ENCODE peak calls at places on chromosomes 1 and 21, in seven cellular contexts. S is kidney, J is PC-9, L is right lobe of liver, D is lung, G is hepatocyte, W is transverse colon. O is an unnamed sample.

GRCh38 chr1:156052862-156053769 is 482 bp downstream of the UBQLN4 start:
- DNase-seq in J (peak; percentile 58), W (peak; percentile 68), D (peak; percentile 55), S (peak; percentile 90), L (peak; percentile 67), G (peak; percentile 90), O (peak; percentile 63)

GRCh38 chr1:174753131-174753530 is 246.6 kb upstream of the CACYBP start:
- DNase-seq in D (no peak), S (no peak), W (no peak), J (no peak), L (no peak), G (no peak), O (no peak)

GRCh38 chr21:40204956-40205355 is 337.7 kb downstream of the PCP4 start:
- DNase-seq in G (peak; percentile 7), S (no peak), D (no peak), J (no peak), W (no peak), L (no peak), O (no peak)

GRCh38 chr1:50426108-50426700 is 3.0 kb upstream of the DMRTA2 start:
- DNase-seq in L (no peak), D (no peak), S (no peak), G (no peak), W (no peak), J (no peak), O (no peak)

GRCh38 chr1:233328661-233329498 is 1.4 kb downstream of the MAP3K21 start:
- DNase-seq in J (peak; percentile 43), D (no peak), L (no peak), S (peak; percentile 75), G (no peak), W (peak; percentile 32), O (peak; percentile 19)

GRCh38 chr1:17549384-17549783 is 9.9 kb downstream of the ARHGEF10L start:
- DNase-seq in G (no peak), L (no peak), S (no peak), W (no peak), J (no peak), D (no peak), O (no peak)

GRCh38 chr1:115062542-115063004 is 26.7 kb downstream of the TSPAN2 start:
- DNase-seq in J (peak; percentile 99), L (no peak), D (peak; percentile 43), W (peak; percentile 66), S (peak; percentile 88), G (peak; percentile 23), O (peak; percentile 89)

GRCh38 chr1:241679961-241680360 is 27.9 kb downstream of the WDR64 start:
- DNase-seq in L (no peak), W (no peak), G (no peak), D (no peak), J (no peak), S (no peak), O (no peak)

GRCh38 chr1:227766015-227766634 is 30.9 kb downstream of the SNAP47 start:
- DNase-seq in S (peak; percentile 84), J (peak; percentile 90), W (peak; percentile 68), D (no peak), G (peak; percentile 43), L (no peak), O (no peak)

GRCh38 chr1:10814954-10815862 is 18.8 kb upstream of the CASZ1 start:
- DNase-seq in W (peak; percentile 29), D (no peak), S (peak; percentile 33), J (no peak), L (no peak), G (peak; percentile 40), O (no peak)

GRCh38 chr1:186888367-186888766 is 59.6 kb downstream of the PLA2G4A start:
- DNase-seq in S (no peak), W (no peak), G (no peak), J (no peak), D (no peak), L (no peak), O (no peak)

GRCh38 chr1:10909697-10910489 is 102.6 kb upstream of the TARDBP start:
- DNase-seq in D (peak; percentile 63), G (peak; percentile 61), S (peak; percentile 79), L (peak; percentile 57), W (peak; percentile 78), J (no peak), O (no peak)

GRCh38 chr1:169105434-169106094 is 926 bp upstream of the ATP1B1 start:
- DNase-seq in J (peak; percentile 83), W (peak; percentile 96), L (peak; percentile 97), G (peak; percentile 94), S (peak; percentile 98), D (peak; percentile 86), O (no peak)

GRCh38 chr1:184860985-184861754 is 106.5 kb upstream of the EDEM3 start:
- DNase-seq in S (no peak), W (peak; percentile 37), L (no peak), G (no peak), J (no peak), D (no peak), O (no peak)

GRCh38 chr21:44455524-44456206 is 355 bp downstream of the LRRC3 start:
- DNase-seq in S (peak; percentile 75), W (peak; percentile 59), L (peak; percentile 86), J (no peak), D (peak; percentile 51), G (peak; percentile 69), O (peak; percentile 11)

GRCh38 chr1:148166558-148167492 is 14.7 kb upstream of the NBPF11 start:
- DNase-seq in S (no peak), L (no peak), W (no peak), D (no peak), G (peak; percentile 37), J (peak; percentile 81), O (peak; percentile 71)

GRCh38 chr1:79796434-79796833 is 789.9 kb upstream of the ADGRL4 start:
- DNase-seq in G (no peak), J (no peak), S (no peak), D (no peak), L (no peak), W (no peak), O (no peak)

GRCh38 chr1:17919525-17920439 is 164.6 kb downstream of the ACTL8 start:
- DNase-seq in W (no peak), G (peak; percentile 80), L (no peak), J (no peak), D (no peak), S (no peak), O (no peak)

GRCh38 chr1:15328245-15328784 is 81.3 kb downstream of the FHAD1 start:
- DNase-seq in G (peak; percentile 43), W (no peak), D (no peak), J (no peak), L (no peak), S (no peak), O (no peak)

GRCh38 chr1:205585169-205585834 is 46.5 kb downstream of the ELK4 start:
- DNase-seq in S (peak; percentile 46), W (peak; percentile 7), G (no peak), L (no peak), D (no peak), J (peak; percentile 56), O (no peak)

GRCh38 chr1:43454270-43455011 is 710 bp upstream of the HYI start:
- DNase-seq in G (peak; percentile 76), S (peak; percentile 83), W (peak; percentile 88), J (peak; percentile 89), L (peak; percentile 89), D (peak; percentile 93), O (peak; percentile 77)

GRCh38 chr1:150256549-150257341 is 829 bp upstream of the CA14 start:
- DNase-seq in W (no peak), L (peak; percentile 90), D (no peak), S (no peak), G (peak; percentile 50), J (no peak), O (no peak)

GRCh38 chr21:17466166-17466565 is 46.7 kb upstream of the CXADR start:
- DNase-seq in W (peak; percentile 37), D (no peak), G (peak; percentile 64), L (no peak), J (peak; percentile 39), S (no peak), O (peak; percentile 46)

GRCh38 chr1:42938596-42939184 is 20.0 kb downstream of the SLC2A1 start:
- DNase-seq in D (no peak), W (no peak), S (no peak), J (no peak), L (no peak), G (no peak), O (no peak)

DNA sequence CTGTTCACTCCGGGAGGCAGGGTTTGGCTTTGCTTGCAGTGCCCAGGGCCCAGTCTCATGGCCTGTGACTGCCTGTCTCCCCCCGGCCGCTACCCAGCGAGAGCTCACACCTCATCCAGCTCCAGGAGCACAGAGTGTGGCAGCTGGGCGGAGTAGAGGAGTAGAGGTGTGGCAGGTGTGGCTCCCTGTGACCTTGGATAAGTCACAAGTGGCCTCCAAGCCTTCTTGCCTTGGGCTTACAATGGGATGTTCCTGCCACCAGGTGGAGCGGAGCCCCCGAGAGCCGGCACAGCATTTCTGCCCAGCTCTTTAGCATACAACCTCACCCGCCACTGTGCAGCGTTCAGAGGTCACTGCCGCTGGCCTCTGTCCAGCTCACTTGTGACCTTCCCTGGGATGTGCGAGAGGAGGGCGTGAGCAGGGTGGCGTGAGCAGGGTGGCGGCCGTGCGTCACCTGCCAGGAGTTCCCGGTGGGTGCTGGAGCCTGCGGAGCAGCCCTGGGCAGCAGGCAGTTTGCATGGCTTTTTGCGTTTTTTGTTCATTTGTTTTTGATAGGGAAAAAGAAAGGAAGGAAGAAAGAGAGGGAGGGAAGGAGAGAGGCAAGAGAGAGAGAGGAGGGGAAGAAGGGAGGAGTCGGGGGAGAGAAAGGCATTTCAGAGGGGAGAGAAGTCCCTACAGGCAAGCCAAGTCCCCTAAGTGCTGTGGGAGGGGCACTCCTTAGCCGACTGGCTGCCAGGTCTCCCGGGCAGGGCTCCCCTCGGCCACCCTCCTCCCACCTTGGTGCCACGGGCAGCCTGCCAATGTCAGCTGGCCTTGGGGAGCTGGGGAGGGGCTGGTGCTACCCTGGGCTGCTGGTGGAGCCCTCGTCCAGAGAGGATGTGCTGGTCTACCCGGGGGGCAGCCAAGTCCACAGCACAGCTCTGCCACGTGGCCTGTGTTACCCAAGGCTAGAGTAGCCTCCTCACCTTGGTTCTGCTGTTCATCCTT is 42.6 kb downstream of the CRYAA start:
- DNase-seq in J (no peak), L (peak; percentile 92), W (peak; percentile 79), G (peak; percentile 71), S (peak; percentile 92), D (peak; percentile 72), O (no peak)
- TF ChIP-seq CTCF in J (no peak), L (peak; percentile 55), W (peak; percentile 57), G (peak; percentile 26), S (peak; percentile 62), D (no peak), O (peak; percentile 14)

DNA sequence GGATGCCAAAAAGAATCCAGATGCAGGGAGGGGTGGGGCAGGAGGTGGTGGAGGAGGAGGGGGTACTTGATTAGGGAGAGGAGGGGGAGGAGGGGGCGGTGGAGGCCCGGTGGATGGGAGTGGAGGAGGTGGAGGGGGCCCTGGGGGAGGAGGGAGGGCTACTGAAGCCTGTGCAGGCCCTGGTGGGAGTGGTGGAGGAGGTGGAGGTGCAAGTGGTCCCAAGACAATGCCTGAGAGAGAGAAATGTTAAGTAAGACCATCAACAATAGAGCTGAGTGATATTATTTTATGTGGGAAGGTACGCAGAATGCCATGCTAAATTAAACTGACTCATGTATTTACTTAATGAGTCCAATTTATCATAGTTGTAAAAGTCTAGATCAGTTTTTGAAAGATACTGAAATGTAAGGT is 86.8 kb upstream of the LBR start:
- DNase-seq in D (no peak), J (no peak), S (no peak), G (no peak), L (no peak), W (no peak), O (no peak)
- H3K4me1 ChIP-seq in D (peaks cover 7% of the 10 kb centered on the region), J (peaks cover 14% of the 10 kb centered on the region), S (no peaks in the 10 kb centered on the region), G (no peaks in the 10 kb centered on the region), L (no peaks in the 10 kb centered on the region), W (no peaks in the 10 kb centered on the region), O (peaks cover 6% of the 10 kb centered on the region)

GRCh38 chr1:193143285-193143684 is 21.5 kb downstream of the CDC73 start:
- DNase-seq in D (no peak), W (no peak), J (no peak), S (no peak), L (no peak), G (peak; percentile 11), O (no peak)
- TF ChIP-seq CTCF in D (no peak), W (no peak), J (peak; percentile 59), S (peak; percentile 26), L (peak; percentile 30), G (peak; percentile 62), O (peak; percentile 55)

GRCh38 chr21:34799092-34799491 is 130.3 kb downstream of the CLIC6 start:
- DNase-seq in L (no peak), G (no peak), J (no peak), S (no peak), W (no peak), D (no peak), O (no peak)
- H3K4me1 ChIP-seq in L (peaks cover 25% of the 10 kb centered on the region), G (peaks cover 63% of the 10 kb centered on the region), J (peaks cover 57% of the 10 kb centered on the region), S (no peaks in the 10 kb centered on the region), W (peaks cover 67% of the 10 kb centered on the region), D (no peaks in the 10 kb centered on the region), O (peaks cover 52% of the 10 kb centered on the region)